ENCODE peak calls at places on chromosomes 12 and 14, in six cellular contexts. L is fibroblast of mammary gland, G is cardiac fibroblast, B is bronchial epithelial cell, S is WERI-Rb-1, Q is lower leg skin. P is an unnamed sample.
A peak's percentile ranks its signal among the peaks of the same experiment; 100 is the strongest.

GRCh38 chr14:74610866-74611671 is 968 bp downstream of the LTBP2 start:
- DNase-seq in B (no peak), Q (no peak), L (peak; percentile 45), G (peak; percentile 53), S (no peak), P (no peak)

GRCh38 chr12:65778268-65779090 is 45.8 kb upstream of the HMGA2 start:
- DNase-seq in G (peak; percentile 37), Q (no peak), L (peak; percentile 84), S (no peak), B (peak; percentile 71), P (peak; percentile 64)

GRCh38 chr12:109463776-109464175 is 13.3 kb downstream of the KCTD10 start:
- DNase-seq in L (peak; percentile 26), G (peak; percentile 58), B (no peak), S (no peak), Q (no peak), P (no peak)

GRCh38 chr12:55636853-55637252 is at the start of gene OR10P1:
- DNase-seq in B (no peak), Q (no peak), L (no peak), S (no peak), G (no peak), P (no peak)

GRCh38 chr14:88998027-88998426 is 173.6 kb downstream of the TTC8 start:
- DNase-seq in G (no peak), S (no peak), Q (no peak), L (no peak), B (no peak), P (no peak)

GRCh38 chr12:47903927-47904646 is 707 bp downstream of the VDR start:
- DNase-seq in L (peak; percentile 83), Q (peak; percentile 92), G (peak; percentile 77), S (no peak), B (peak; percentile 79), P (peak; percentile 78)

GRCh38 chr14:20714593-20715250 is 26.2 kb downstream of the ANG start:
- DNase-seq in B (peak; percentile 88), S (no peak), L (peak; percentile 81), Q (peak; percentile 96), G (peak; percentile 87), P (no peak)

GRCh38 chr12:26723379-26724308 is 109.3 kb downstream of the ITPR2 start:
- DNase-seq in B (peak; percentile 49), L (no peak), S (no peak), Q (no peak), G (peak; percentile 79), P (peak; percentile 60)

GRCh38 chr14:26820101-26820500 is 222.3 kb upstream of the NOVA1 start:
- DNase-seq in Q (no peak), S (no peak), B (no peak), G (peak; percentile 32), L (peak; percentile 92), P (no peak)

GRCh38 chr14:80974338-80975078 is 19.1 kb downstream of the TSHR start:
- DNase-seq in B (no peak), G (peak; percentile 24), S (no peak), L (peak; percentile 42), Q (no peak), P (no peak)

GRCh38 chr12:40099423-40099853 is 6.4 kb downstream of the SLC2A13 start:
- DNase-seq in G (peak; percentile 30), B (peak; percentile 54), Q (no peak), L (no peak), S (no peak), P (no peak)

GRCh38 chr14:32430326-32430725 is 101.2 kb downstream of the AKAP6 start:
- DNase-seq in S (no peak), G (peak; percentile 23), L (peak; percentile 15), Q (no peak), B (peak; percentile 57), P (no peak)

GRCh38 chr14:50559990-50560928 is at the start of gene ATL1:
- DNase-seq in G (peak; percentile 67), S (peak; percentile 74), B (peak; percentile 63), L (peak; percentile 69), Q (peak; percentile 94), P (peak; percentile 28)

GRCh38 chr14:90644882-90645281 is 171.3 kb downstream of the TTC7B start:
- DNase-seq in L (peak; percentile 82), S (no peak), G (peak; percentile 90), B (no peak), Q (no peak), P (no peak)

GRCh38 chr12:47188576-47189441 is 109.0 kb upstream of the AMIGO2 start:
- DNase-seq in Q (no peak), B (peak; percentile 61), G (peak; percentile 88), S (no peak), L (peak; percentile 56), P (peak; percentile 75)

GRCh38 chr14:29215853-29216252 is 449.3 kb downstream of the FOXG1 start:
- DNase-seq in S (no peak), B (peak; percentile 92), L (peak; percentile 74), G (peak; percentile 36), Q (no peak), P (no peak)

DNA sequence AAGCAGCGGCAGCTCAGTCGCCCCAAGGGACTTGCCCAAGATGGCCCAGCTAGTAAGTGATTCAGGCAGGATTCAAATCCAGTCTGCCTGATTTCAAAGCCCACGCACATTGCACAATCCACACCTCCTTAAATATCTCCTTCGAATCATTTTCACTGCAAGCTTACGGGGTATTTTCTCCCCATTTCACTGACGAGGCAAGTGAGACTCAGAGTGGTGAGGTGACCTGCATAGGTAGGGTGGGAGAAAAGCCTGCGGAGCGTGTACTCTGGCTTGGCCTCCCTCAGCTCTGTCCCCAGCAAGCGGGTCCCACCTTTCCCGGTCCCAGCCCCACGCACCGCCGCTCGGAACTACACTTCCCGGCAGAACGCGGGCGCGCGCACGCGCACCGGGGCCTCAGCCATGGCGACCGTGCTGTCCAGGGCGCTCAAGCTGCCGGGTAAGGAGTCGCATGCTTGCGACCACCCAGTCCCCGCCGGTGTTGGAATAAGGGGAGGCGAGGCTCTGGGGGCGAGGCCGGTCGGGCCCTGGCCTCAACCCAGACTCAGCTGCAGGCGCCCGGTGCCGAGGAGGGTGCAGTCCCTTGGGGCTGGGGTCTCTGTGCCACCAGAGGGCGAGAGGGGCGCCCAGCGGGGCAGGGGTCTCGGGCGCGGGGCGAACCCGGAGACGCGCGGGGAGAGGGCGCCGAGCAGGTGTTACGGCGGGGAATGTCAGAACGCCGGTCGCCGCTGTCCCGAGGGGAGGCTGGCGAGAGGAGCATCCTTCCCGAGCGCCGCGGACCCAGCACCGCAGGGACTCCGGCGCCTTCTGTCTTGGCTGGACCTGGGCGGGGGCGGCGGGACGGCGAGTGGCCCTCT is at the start of gene FAM234B:
- DNase-seq in Q (peak; percentile 96), G (peak; percentile 73), L (peak; percentile 88), B (peak; percentile 83), S (peak; percentile 90), P (peak; percentile 41)
- TF ChIP-seq CTCF in Q (no peak), G (no peak), L (no peak), B (peak; percentile 8), S (peak; percentile 30), P (peak; percentile 36)

GRCh38 chr14:44940944-44941343 is 20.8 kb downstream of the KLHL28 start:
- DNase-seq in Q (no peak), L (no peak), G (no peak), B (no peak), S (no peak), P (no peak)

GRCh38 chr14:44937547-44937946 is 24.2 kb downstream of the KLHL28 start:
- DNase-seq in S (no peak), Q (no peak), G (no peak), B (no peak), L (no peak), P (no peak)

GRCh38 chr14:44935155-44935554 is 26.6 kb downstream of the KLHL28 start:
- DNase-seq in L (peak; percentile 7), G (no peak), B (no peak), S (no peak), Q (no peak), P (no peak)
- TF ChIP-seq CTCF in L (no peak), G (no peak), B (no peak), S (no peak), Q (no peak), P (no peak)

DNA sequence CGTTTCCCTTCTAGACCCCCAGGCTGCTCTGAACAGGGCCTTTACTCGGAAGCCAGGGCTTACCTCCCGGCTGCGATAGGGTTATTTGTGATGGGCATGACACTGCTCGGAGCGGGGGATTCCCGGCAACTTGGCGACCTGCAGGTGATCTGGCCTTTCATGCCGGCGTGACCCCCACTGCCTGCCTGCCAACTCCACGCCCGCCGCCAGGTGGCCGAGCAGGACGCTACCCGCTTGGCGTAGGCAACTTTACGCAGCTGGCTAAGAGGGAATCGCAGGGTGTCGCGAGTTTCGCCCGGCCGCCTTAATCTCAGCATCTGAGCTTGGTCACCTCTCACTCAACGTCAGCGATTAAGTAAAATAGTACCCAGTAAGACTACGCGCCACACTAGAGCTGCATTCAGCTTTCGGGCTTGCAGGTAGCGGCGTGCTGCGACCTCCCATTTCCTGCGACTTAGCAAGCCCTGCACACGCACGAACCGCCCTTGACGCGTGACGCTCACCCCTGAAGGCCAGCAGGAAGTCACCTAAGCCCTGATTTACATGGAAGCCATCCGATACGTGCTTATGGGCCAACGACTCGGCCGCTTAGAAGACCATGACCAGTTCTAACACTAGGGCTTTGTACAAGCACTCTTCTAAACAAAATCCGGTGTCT is 33.3 kb downstream of the WBP11 start:
- DNase-seq in Q (peak; percentile 96), S (peak; percentile 89), G (peak; percentile 73), L (peak; percentile 66), B (peak; percentile 73), P (peak; percentile 71)
- TF ChIP-seq CTCF in Q (no peak), S (peak; percentile 90), G (peak; percentile 82), L (peak; percentile 56), B (peak; percentile 88), P (peak; percentile 85)

GRCh38 chr12:7434670-7435069 is 9.3 kb downstream of the CD163L1 start:
- DNase-seq in Q (no peak), G (no peak), B (no peak), S (no peak), L (no peak), P (no peak)

GRCh38 chr12:7441216-7441615 is 2.7 kb downstream of the CD163L1 start:
- DNase-seq in L (peak; percentile 12), S (no peak), Q (no peak), G (no peak), B (no peak), P (no peak)

GRCh38 chr12:7444537-7444936 is 584 bp upstream of the CD163L1 start:
- DNase-seq in B (no peak), S (no peak), L (no peak), Q (no peak), G (no peak), P (no peak)

GRCh38 chr12:7444076-7444475 is at the start of gene CD163L1:
- DNase-seq in S (no peak), Q (no peak), G (no peak), B (no peak), L (no peak), P (no peak)

DNA sequence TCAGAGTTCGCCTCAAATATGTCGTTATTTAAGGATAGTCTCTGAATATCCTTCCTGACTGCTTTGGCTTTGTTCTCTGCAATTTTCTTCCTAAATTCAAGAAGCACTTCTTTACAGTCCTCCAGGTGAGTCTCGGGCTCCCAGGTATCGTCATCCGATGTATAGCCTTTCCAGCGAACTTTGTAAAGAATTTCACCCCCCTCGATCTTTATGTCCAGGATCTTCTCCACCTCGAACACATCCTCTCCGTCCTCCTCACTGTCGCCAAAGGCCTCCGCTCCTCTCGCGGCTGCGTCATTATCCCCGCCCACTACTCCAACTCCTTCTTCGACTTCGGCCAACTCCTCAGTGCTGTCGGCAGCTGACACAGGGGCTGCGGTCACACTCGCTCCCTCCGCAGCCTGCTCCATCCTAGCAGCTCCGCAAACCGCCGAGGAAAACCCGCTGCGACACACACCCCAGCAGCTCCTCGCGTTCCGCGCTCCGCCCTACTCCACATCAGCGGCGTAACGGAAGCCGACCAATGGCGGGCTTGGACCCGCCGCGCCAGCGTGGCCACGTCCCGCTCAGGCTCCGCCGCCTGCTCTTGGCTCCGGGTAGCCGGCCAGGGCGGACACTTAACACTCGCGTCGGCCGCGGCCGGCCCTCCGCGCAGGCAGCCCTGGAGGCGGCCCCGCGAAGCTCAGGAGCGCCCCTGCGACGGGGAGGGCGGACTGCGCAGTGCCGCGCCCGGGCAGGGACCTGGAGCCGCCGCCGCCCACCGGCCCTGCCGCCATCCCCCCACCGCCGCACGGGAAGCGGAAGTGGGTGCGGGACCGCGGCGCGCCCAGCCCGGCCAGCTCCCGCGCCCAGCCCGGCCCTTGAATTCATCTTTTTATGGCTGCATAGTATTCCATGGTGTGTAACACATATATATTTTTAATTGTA is 4.1 kb downstream of the CD163L1 start:
- DNase-seq in B (peak; percentile 36), S (no peak), L (peak; percentile 64), Q (no peak), G (peak; percentile 37), P (no peak)
- TF ChIP-seq CTCF in B (no peak), S (no peak), L (no peak), Q (no peak), G (no peak), P (no peak)